ENCODE peak calls at places on chromosomes 1 and 21, in five cellular contexts. U is tibial artery, S is transverse colon, G is ovary, O is left lung. N is an unnamed sample.

GRCh38 chr1:109918671-109919070 is 8.0 kb downstream of the CSF1 start:
- DNase-seq in G (no peak), S (no peak), U (no peak), O (peak; percentile 22), N (no peak)

GRCh38 chr1:41354956-41355355 is 6.3 kb upstream of the FOXO6 start:
- DNase-seq in G (no peak), S (no peak), U (no peak), O (no peak), N (no peak)

GRCh38 chr1:56710646-56711045 is 65.5 kb downstream of the PRKAA2 start:
- DNase-seq in S (no peak), G (no peak), U (no peak), O (no peak), N (no peak)

GRCh38 chr1:6205849-6206845 is at the start of gene RNF207:
- DNase-seq in S (peak; percentile 79), O (peak; percentile 61), G (peak; percentile 59), U (no peak), N (peak; percentile 25)

GRCh38 chr1:35876988-35877387 is 6.0 kb upstream of the AGO1 start:
- DNase-seq in U (no peak), O (no peak), G (no peak), S (no peak), N (no peak)

GRCh38 chr1:24830680-24831272 is 85.5 kb downstream of the CLIC4 start:
- DNase-seq in S (no peak), O (no peak), G (no peak), U (no peak), N (peak; percentile 40)

GRCh38 chr1:94634977-94635416 is 93.4 kb upstream of the F3 start:
- DNase-seq in O (no peak), S (no peak), U (no peak), G (no peak), N (no peak)

GRCh38 chr1:209405183-209405823 is 178.2 kb upstream of the CAMK1G start:
- DNase-seq in S (no peak), G (no peak), O (no peak), U (no peak), N (no peak)

GRCh38 chr1:67524143-67525052 is 94.2 kb upstream of the SERBP1 start:
- DNase-seq in U (no peak), S (no peak), O (no peak), G (no peak), N (no peak)

GRCh38 chr1:192877283-192877886 is 68.5 kb downstream of the RGS2 start:
- DNase-seq in G (no peak), O (no peak), S (no peak), U (no peak), N (no peak)

GRCh38 chr21:17732306-17732705 is 86.8 kb downstream of the C21orf91 start:
- DNase-seq in O (no peak), U (no peak), G (no peak), S (no peak), N (no peak)

GRCh38 chr1:158328424-158328823 is 2.9 kb downstream of the CD1B start:
- DNase-seq in U (no peak), S (no peak), G (no peak), O (no peak), N (no peak)

GRCh38 chr1:186923434-186923833 is 94.7 kb downstream of the PLA2G4A start:
- DNase-seq in O (no peak), U (no peak), S (no peak), G (no peak), N (no peak)

GRCh38 chr1:96538001-96538649 is 183.5 kb upstream of the PTBP2 start:
- DNase-seq in G (no peak), O (no peak), U (peak; percentile 65), S (peak; percentile 13), N (no peak)

GRCh38 chr1:197178998-197179397 is 32.5 kb upstream of the ASPM start:
- DNase-seq in O (no peak), S (no peak), G (no peak), U (no peak), N (no peak)
- H3K36me3 ChIP-seq in O (no peaks in the 10 kb centered on the region), S (no peaks in the 10 kb centered on the region), G (no peaks in the 10 kb centered on the region), U (peaks cover 48% of the 10 kb centered on the region), N (peaks cover 55% of the 10 kb centered on the region)

GRCh38 chr1:23358310-23358709 is 11.3 kb downstream of the ZNF436 start:
- DNase-seq in S (no peak), U (no peak), O (no peak), G (no peak), N (no peak)

GRCh38 chr1:23366598-23366997 is 3.0 kb downstream of the ZNF436 start:
- DNase-seq in O (no peak), S (no peak), G (no peak), U (no peak), N (no peak)

GRCh38 chr1:23357112-23357908 is 12.3 kb downstream of the ZNF436 start:
- DNase-seq in O (no peak), G (no peak), S (no peak), U (no peak), N (no peak)

GRCh38 chr1:23366146-23366545 is 3.5 kb downstream of the ZNF436 start:
- DNase-seq in S (no peak), O (no peak), U (no peak), G (no peak), N (no peak)

GRCh38 chr1:23362218-23362713 is 7.4 kb downstream of the ZNF436 start:
- DNase-seq in S (no peak), G (peak; percentile 24), O (no peak), U (no peak), N (no peak)
- H3K9me3 ChIP-seq in S (peaks cover 45% of the 10 kb centered on the region), G (peaks cover 3% of the 10 kb centered on the region), O (peaks cover 17% of the 10 kb centered on the region), U (peaks cover 32% of the 10 kb centered on the region), N (peaks cover 10% of the 10 kb centered on the region)

GRCh38 chr1:19254416-19254815 is 2.8 kb downstream of the MRTO4 start:
- DNase-seq in U (no peak), S (no peak), G (no peak), O (no peak), N (no peak)

GRCh38 chr1:19250629-19251304 is 557 bp downstream of the EMC1 start:
- DNase-seq in U (no peak), O (no peak), S (no peak), G (no peak), N (no peak)

GRCh38 chr1:19255288-19255687 is 3.7 kb downstream of the MRTO4 start:
- DNase-seq in S (no peak), G (no peak), O (no peak), U (no peak), N (no peak)

GRCh38 chr1:19257178-19257914 is 5.7 kb downstream of the MRTO4 start:
- DNase-seq in U (no peak), O (peak; percentile 36), S (no peak), G (no peak), N (no peak)

GRCh38 chr1:19251305-19252196 is at the start of the genes EMC1 and MRTO4:
- DNase-seq in G (peak; percentile 93), U (peak; percentile 89), S (peak; percentile 88), O (peak; percentile 87), N (peak; percentile 92)
- H3K36me3 ChIP-seq in G (no peaks in the 10 kb centered on the region), U (peaks cover 13% of the 10 kb centered on the region), S (no peaks in the 10 kb centered on the region), O (no peaks in the 10 kb centered on the region), N (no peaks in the 10 kb centered on the region)

DNA sequence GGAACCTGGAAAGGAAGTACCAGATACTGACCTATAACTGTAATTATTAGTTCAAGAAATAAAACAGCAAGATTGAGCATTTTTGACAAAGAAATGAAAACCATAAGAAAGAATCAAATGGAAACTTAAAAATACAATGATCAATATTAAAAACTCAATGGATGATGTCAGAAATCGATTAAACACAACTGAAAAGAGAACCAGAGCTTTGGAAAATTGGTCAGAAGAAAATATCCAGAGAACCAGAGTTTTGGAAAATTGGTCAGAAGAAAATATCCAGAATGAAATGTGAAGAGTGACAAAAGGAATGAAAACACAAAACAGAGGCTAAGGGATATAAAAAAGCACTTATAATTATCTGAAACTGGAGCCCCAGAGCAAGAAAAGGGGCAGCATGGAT is 438.6 kb downstream of the AJAP1 start:
- DNase-seq in S (no peak), U (no peak), G (no peak), O (no peak), N (no peak)
- H3K9me3 ChIP-seq in S (peaks cover 18% of the 10 kb centered on the region), U (peaks cover 11% of the 10 kb centered on the region), G (no peaks in the 10 kb centered on the region), O (no peaks in the 10 kb centered on the region), N (no peaks in the 10 kb centered on the region)

GRCh38 chr1:215590779-215591491 is 23.8 kb downstream of the KCTD3 start:
- DNase-seq in S (no peak), U (no peak), G (no peak), O (no peak), N (no peak)
- H3K36me3 ChIP-seq in S (peaks cover 5% of the 10 kb centered on the region), U (peaks cover 25% of the 10 kb centered on the region), G (no peaks in the 10 kb centered on the region), O (no peaks in the 10 kb centered on the region), N (no peaks in the 10 kb centered on the region)

DNA sequence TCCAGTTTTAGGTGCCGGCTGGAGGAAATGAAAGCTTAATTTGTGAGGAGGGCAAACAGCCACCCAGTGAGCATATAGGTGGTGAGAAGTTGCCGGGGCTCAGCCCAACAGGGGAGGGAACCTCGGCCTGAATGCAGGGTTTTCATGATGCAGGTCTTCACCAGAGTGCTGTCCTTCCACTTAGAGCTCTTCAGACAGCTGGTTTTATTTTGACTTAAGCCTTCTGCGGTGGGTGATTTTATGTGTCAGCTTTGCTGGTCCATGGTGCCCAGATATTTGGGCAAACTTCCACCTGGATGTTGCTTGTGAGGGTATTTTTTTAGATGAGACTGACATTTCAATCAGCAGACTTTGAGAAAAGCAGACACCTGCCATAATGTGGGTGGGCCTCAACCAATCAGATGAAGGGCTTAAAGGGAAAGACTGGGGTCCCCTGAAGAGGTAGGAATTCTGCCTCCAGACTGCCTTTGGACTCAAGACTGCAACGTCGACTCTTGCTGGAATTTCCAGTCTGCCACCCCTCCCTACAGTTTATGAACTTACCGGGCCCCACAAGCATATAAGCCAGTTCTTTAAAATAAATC is 72.7 kb downstream of the RHOU start:
- DNase-seq in G (no peak), U (no peak), O (no peak), S (no peak), N (no peak)
- H3K9me3 ChIP-seq in G (no peaks in the 10 kb centered on the region), U (no peaks in the 10 kb centered on the region), O (no peaks in the 10 kb centered on the region), S (no peaks in the 10 kb centered on the region), N (no peaks in the 10 kb centered on the region)

GRCh38 chr1:151723726-151724370 is 2.5 kb downstream of the RIIAD1 start:
- DNase-seq in G (no peak), U (no peak), S (no peak), O (no peak), N (no peak)

GRCh38 chr1:151729966-151730291 is 8.6 kb downstream of the RIIAD1 start:
- DNase-seq in S (no peak), U (no peak), G (no peak), O (no peak), N (no peak)

GRCh38 chr1:151733126-151733525 is 11.8 kb downstream of the RIIAD1 start:
- DNase-seq in G (no peak), O (no peak), U (no peak), S (no peak), N (no peak)

GRCh38 chr1:151729157-151729965 is 8.0 kb downstream of the RIIAD1 start:
- DNase-seq in S (no peak), U (no peak), G (no peak), O (no peak), N (no peak)

GRCh38 chr1:151728151-151728711 is 6.9 kb downstream of the RIIAD1 start:
- DNase-seq in G (no peak), O (no peak), S (no peak), U (no peak), N (no peak)
- H3K36me3 ChIP-seq in G (no peaks in the 10 kb centered on the region), O (no peaks in the 10 kb centered on the region), S (no peaks in the 10 kb centered on the region), U (no peaks in the 10 kb centered on the region), N (no peaks in the 10 kb centered on the region)

GRCh38 chr1:4573521-4573920 is 80.9 kb upstream of the AJAP1 start:
- DNase-seq in S (no peak), U (no peak), G (no peak), O (no peak), N (no peak)
- H3K9me3 ChIP-seq in S (no peaks in the 10 kb centered on the region), U (no peaks in the 10 kb centered on the region), G (no peaks in the 10 kb centered on the region), O (no peaks in the 10 kb centered on the region), N (no peaks in the 10 kb centered on the region)